ENCODE peak calls at places on chromosome 13, in ten cellular contexts. One of them, this sample, is unnamed.

GRCh38 chr13:27797228-27797624 is 4.9 kb downstream of the GSX1 start:
- DNase-seq in epithelial cell of prostate: no peak
- DNase-seq in HAP-1: no peak
- DNase-seq in SK-N-SH: no peak
- DNase-seq in choroid plexus epithelial cell: peak
- DNase-seq in activated naive CD8-positive, alpha-beta T cell treated with anti-CD3 and anti-CD28 coated beads, Interleukin-2, amount 50 U/mL, for 24 hours: no peak
- DNase-seq in EL: peak
- DNase-seq in HCT116: no peak
- DNase-seq in HEK293T: no peak
- DNase-seq in cardiac fibroblast: peak
- DNase-seq in this sample: no peak

GRCh38 chr13:77872995-77873394 is 45.6 kb downstream of the EDNRB start:
- DNase-seq in epithelial cell of prostate: no peak
- DNase-seq in HAP-1: no peak
- DNase-seq in SK-N-SH: no peak
- DNase-seq in choroid plexus epithelial cell: no peak
- DNase-seq in activated naive CD8-positive, alpha-beta T cell treated with anti-CD3 and anti-CD28 coated beads, Interleukin-2, amount 50 U/mL, for 24 hours: no peak
- DNase-seq in EL: no peak
- DNase-seq in HCT116: no peak
- DNase-seq in HEK293T: no peak
- DNase-seq in cardiac fibroblast: no peak
- DNase-seq in this sample: no peak

GRCh38 chr13:70959376-70959775 is 851.1 kb upstream of the KLHL1 start:
- DNase-seq in epithelial cell of prostate: no peak
- DNase-seq in HAP-1: peak
- DNase-seq in SK-N-SH: no peak
- DNase-seq in choroid plexus epithelial cell: peak
- DNase-seq in activated naive CD8-positive, alpha-beta T cell treated with anti-CD3 and anti-CD28 coated beads, Interleukin-2, amount 50 U/mL, for 24 hours: no peak
- DNase-seq in EL: no peak
- DNase-seq in HCT116: no peak
- DNase-seq in HEK293T: no peak
- DNase-seq in cardiac fibroblast: no peak
- DNase-seq in this sample: no peak

GRCh38 chr13:19864339-19865309 is 1.2 kb upstream of the ZMYM5 start:
- DNase-seq in epithelial cell of prostate: no peak
- DNase-seq in HAP-1: no peak
- DNase-seq in SK-N-SH: peak
- DNase-seq in choroid plexus epithelial cell: peak
- DNase-seq in activated naive CD8-positive, alpha-beta T cell treated with anti-CD3 and anti-CD28 coated beads, Interleukin-2, amount 50 U/mL, for 24 hours: peak
- DNase-seq in EL: peak
- DNase-seq in HCT116: no peak
- DNase-seq in HEK293T: peak
- DNase-seq in cardiac fibroblast: peak
- DNase-seq in this sample: peak

GRCh38 chr13:47000166-47000565 is 103.3 kb upstream of the HTR2A start:
- DNase-seq in epithelial cell of prostate: peak
- DNase-seq in HAP-1: no peak
- DNase-seq in SK-N-SH: no peak
- DNase-seq in choroid plexus epithelial cell: no peak
- DNase-seq in activated naive CD8-positive, alpha-beta T cell treated with anti-CD3 and anti-CD28 coated beads, Interleukin-2, amount 50 U/mL, for 24 hours: no peak
- DNase-seq in EL: no peak
- DNase-seq in HCT116: no peak
- DNase-seq in HEK293T: no peak
- DNase-seq in cardiac fibroblast: no peak
- DNase-seq in this sample: no peak

GRCh38 chr13:57632276-57633140 is 964 bp downstream of the PCDH17 start:
- DNase-seq in epithelial cell of prostate: no peak
- DNase-seq in HAP-1: no peak
- DNase-seq in SK-N-SH: peak
- DNase-seq in choroid plexus epithelial cell: no peak
- DNase-seq in activated naive CD8-positive, alpha-beta T cell treated with anti-CD3 and anti-CD28 coated beads, Interleukin-2, amount 50 U/mL, for 24 hours: peak
- DNase-seq in EL: no peak
- DNase-seq in HCT116: no peak
- DNase-seq in HEK293T: no peak
- DNase-seq in cardiac fibroblast: peak
- DNase-seq in this sample: peak

GRCh38 chr13:100976993-100977392 is 302.4 kb upstream of the TMTC4 start:
- DNase-seq in epithelial cell of prostate: no peak
- DNase-seq in HAP-1: no peak
- DNase-seq in SK-N-SH: no peak
- DNase-seq in choroid plexus epithelial cell: peak
- DNase-seq in activated naive CD8-positive, alpha-beta T cell treated with anti-CD3 and anti-CD28 coated beads, Interleukin-2, amount 50 U/mL, for 24 hours: no peak
- DNase-seq in EL: no peak
- DNase-seq in HCT116: no peak
- DNase-seq in HEK293T: no peak
- DNase-seq in cardiac fibroblast: no peak
- DNase-seq in this sample: no peak

GRCh38 chr13:81929988-81930387 is 1589.1 kb upstream of the SPRY2 start:
- DNase-seq in epithelial cell of prostate: no peak
- DNase-seq in HAP-1: peak
- DNase-seq in SK-N-SH: peak
- DNase-seq in choroid plexus epithelial cell: peak
- DNase-seq in activated naive CD8-positive, alpha-beta T cell treated with anti-CD3 and anti-CD28 coated beads, Interleukin-2, amount 50 U/mL, for 24 hours: no peak
- DNase-seq in EL: peak
- DNase-seq in HCT116: no peak
- DNase-seq in HEK293T: peak
- DNase-seq in cardiac fibroblast: peak
- DNase-seq in this sample: peak

GRCh38 chr13:41691276-41691675 is 233.9 kb downstream of the RGCC start:
- DNase-seq in epithelial cell of prostate: no peak
- DNase-seq in HAP-1: no peak
- DNase-seq in SK-N-SH: no peak
- DNase-seq in choroid plexus epithelial cell: peak
- DNase-seq in activated naive CD8-positive, alpha-beta T cell treated with anti-CD3 and anti-CD28 coated beads, Interleukin-2, amount 50 U/mL, for 24 hours: no peak
- DNase-seq in EL: no peak
- DNase-seq in HCT116: no peak
- DNase-seq in HEK293T: no peak
- DNase-seq in cardiac fibroblast: peak
- DNase-seq in this sample: no peak

GRCh38 chr13:84445776-84446175 is 563.5 kb upstream of the SLITRK1 start:
- DNase-seq in epithelial cell of prostate: peak
- DNase-seq in HAP-1: no peak
- DNase-seq in SK-N-SH: no peak
- DNase-seq in choroid plexus epithelial cell: peak
- DNase-seq in activated naive CD8-positive, alpha-beta T cell treated with anti-CD3 and anti-CD28 coated beads, Interleukin-2, amount 50 U/mL, for 24 hours: no peak
- DNase-seq in EL: peak
- DNase-seq in HCT116: no peak
- DNase-seq in HEK293T: no peak
- DNase-seq in cardiac fibroblast: no peak
- DNase-seq in this sample: peak

GRCh38 chr13:49679244-49679643 is 12.0 kb downstream of the EBPL start:
- DNase-seq in epithelial cell of prostate: no peak
- DNase-seq in HAP-1: no peak
- DNase-seq in SK-N-SH: no peak
- DNase-seq in choroid plexus epithelial cell: peak
- DNase-seq in activated naive CD8-positive, alpha-beta T cell treated with anti-CD3 and anti-CD28 coated beads, Interleukin-2, amount 50 U/mL, for 24 hours: no peak
- DNase-seq in EL: no peak
- DNase-seq in HCT116: no peak
- DNase-seq in HEK293T: no peak
- DNase-seq in cardiac fibroblast: peak
- DNase-seq in this sample: no peak

GRCh38 chr13:23506821-23507210 is 63.4 kb upstream of the TNFRSF19 start:
- DNase-seq in epithelial cell of prostate: no peak
- DNase-seq in HAP-1: no peak
- DNase-seq in SK-N-SH: peak
- DNase-seq in choroid plexus epithelial cell: peak
- DNase-seq in activated naive CD8-positive, alpha-beta T cell treated with anti-CD3 and anti-CD28 coated beads, Interleukin-2, amount 50 U/mL, for 24 hours: no peak
- DNase-seq in EL: peak
- DNase-seq in HCT116: no peak
- DNase-seq in HEK293T: no peak
- DNase-seq in cardiac fibroblast: peak
- DNase-seq in this sample: no peak

GRCh38 chr13:32824671-32825070 is 191.6 kb upstream of the KL start:
- DNase-seq in epithelial cell of prostate: peak
- DNase-seq in HAP-1: no peak
- DNase-seq in SK-N-SH: no peak
- DNase-seq in choroid plexus epithelial cell: peak
- DNase-seq in activated naive CD8-positive, alpha-beta T cell treated with anti-CD3 and anti-CD28 coated beads, Interleukin-2, amount 50 U/mL, for 24 hours: no peak
- DNase-seq in EL: peak
- DNase-seq in HCT116: peak
- DNase-seq in HEK293T: no peak
- DNase-seq in cardiac fibroblast: peak
- DNase-seq in this sample: peak

GRCh38 chr13:43245374-43245964 is 222.1 kb downstream of the DNAJC15 start:
- DNase-seq in epithelial cell of prostate: no peak
- DNase-seq in HAP-1: no peak
- DNase-seq in SK-N-SH: no peak
- DNase-seq in choroid plexus epithelial cell: peak
- DNase-seq in activated naive CD8-positive, alpha-beta T cell treated with anti-CD3 and anti-CD28 coated beads, Interleukin-2, amount 50 U/mL, for 24 hours: no peak
- DNase-seq in EL: peak
- DNase-seq in HCT116: no peak
- DNase-seq in HEK293T: no peak
- DNase-seq in cardiac fibroblast: peak
- DNase-seq in this sample: peak

GRCh38 chr13:46087481-46087880 is 17.4 kb downstream of the CPB2 start:
- DNase-seq in epithelial cell of prostate: no peak
- DNase-seq in HAP-1: no peak
- DNase-seq in SK-N-SH: no peak
- DNase-seq in choroid plexus epithelial cell: no peak
- DNase-seq in activated naive CD8-positive, alpha-beta T cell treated with anti-CD3 and anti-CD28 coated beads, Interleukin-2, amount 50 U/mL, for 24 hours: no peak
- DNase-seq in EL: no peak
- DNase-seq in HCT116: no peak
- DNase-seq in HEK293T: no peak
- DNase-seq in cardiac fibroblast: no peak
- DNase-seq in this sample: no peak

GRCh38 chr13:50513528-50513863 is 330.0 kb downstream of the DLEU7 start:
- DNase-seq in epithelial cell of prostate: no peak
- DNase-seq in HAP-1: no peak
- DNase-seq in SK-N-SH: no peak
- DNase-seq in choroid plexus epithelial cell: no peak
- DNase-seq in activated naive CD8-positive, alpha-beta T cell treated with anti-CD3 and anti-CD28 coated beads, Interleukin-2, amount 50 U/mL, for 24 hours: no peak
- DNase-seq in EL: no peak
- DNase-seq in HCT116: no peak
- DNase-seq in HEK293T: no peak
- DNase-seq in cardiac fibroblast: no peak
- DNase-seq in this sample: no peak

GRCh38 chr13:73039201-73040108 is 19.4 kb upstream of the KLF5 start:
- DNase-seq in epithelial cell of prostate: no peak
- DNase-seq in HAP-1: no peak
- DNase-seq in SK-N-SH: no peak
- DNase-seq in choroid plexus epithelial cell: no peak
- DNase-seq in activated naive CD8-positive, alpha-beta T cell treated with anti-CD3 and anti-CD28 coated beads, Interleukin-2, amount 50 U/mL, for 24 hours: no peak
- DNase-seq in EL: no peak
- DNase-seq in HCT116: no peak
- DNase-seq in HEK293T: no peak
- DNase-seq in cardiac fibroblast: no peak
- DNase-seq in this sample: no peak

GRCh38 chr13:90717451-90717936 is 630.0 kb upstream of the MIR17HG start:
- DNase-seq in epithelial cell of prostate: peak
- DNase-seq in HAP-1: no peak
- DNase-seq in SK-N-SH: no peak
- DNase-seq in choroid plexus epithelial cell: peak
- DNase-seq in activated naive CD8-positive, alpha-beta T cell treated with anti-CD3 and anti-CD28 coated beads, Interleukin-2, amount 50 U/mL, for 24 hours: no peak
- DNase-seq in EL: peak
- DNase-seq in HCT116: peak
- DNase-seq in HEK293T: no peak
- DNase-seq in cardiac fibroblast: peak
- DNase-seq in this sample: peak

GRCh38 chr13:22278336-22278929 is 607.6 kb downstream of the FGF9 start:
- DNase-seq in epithelial cell of prostate: no peak
- DNase-seq in HAP-1: no peak
- DNase-seq in SK-N-SH: peak
- DNase-seq in choroid plexus epithelial cell: peak
- DNase-seq in activated naive CD8-positive, alpha-beta T cell treated with anti-CD3 and anti-CD28 coated beads, Interleukin-2, amount 50 U/mL, for 24 hours: peak
- DNase-seq in EL: no peak
- DNase-seq in HCT116: peak
- DNase-seq in HEK293T: no peak
- DNase-seq in cardiac fibroblast: peak
- DNase-seq in this sample: peak

GRCh38 chr13:47837104-47837880 is 163.8 kb downstream of the SUCLA2 start:
- DNase-seq in epithelial cell of prostate: no peak
- DNase-seq in HAP-1: no peak
- DNase-seq in SK-N-SH: no peak
- DNase-seq in choroid plexus epithelial cell: no peak
- DNase-seq in activated naive CD8-positive, alpha-beta T cell treated with anti-CD3 and anti-CD28 coated beads, Interleukin-2, amount 50 U/mL, for 24 hours: no peak
- DNase-seq in EL: no peak
- DNase-seq in HCT116: no peak
- DNase-seq in HEK293T: no peak
- DNase-seq in cardiac fibroblast: no peak
- DNase-seq in this sample: no peak

GRCh38 chr13:54486421-54487166 is 1458.0 kb downstream of the OLFM4 start:
- DNase-seq in epithelial cell of prostate: no peak
- DNase-seq in HAP-1: no peak
- DNase-seq in SK-N-SH: no peak
- DNase-seq in choroid plexus epithelial cell: no peak
- DNase-seq in activated naive CD8-positive, alpha-beta T cell treated with anti-CD3 and anti-CD28 coated beads, Interleukin-2, amount 50 U/mL, for 24 hours: no peak
- DNase-seq in EL: no peak
- DNase-seq in HCT116: no peak
- DNase-seq in HEK293T: no peak
- DNase-seq in cardiac fibroblast: no peak
- DNase-seq in this sample: no peak

GRCh38 chr13:109715902-109716301 is 70.5 kb downstream of the IRS2 start:
- DNase-seq in epithelial cell of prostate: no peak
- DNase-seq in HAP-1: no peak
- DNase-seq in SK-N-SH: no peak
- DNase-seq in choroid plexus epithelial cell: peak
- DNase-seq in activated naive CD8-positive, alpha-beta T cell treated with anti-CD3 and anti-CD28 coated beads, Interleukin-2, amount 50 U/mL, for 24 hours: no peak
- DNase-seq in EL: peak
- DNase-seq in HCT116: no peak
- DNase-seq in HEK293T: no peak
- DNase-seq in cardiac fibroblast: peak
- DNase-seq in this sample: peak

GRCh38 chr13:77345150-77345780 is 18.4 kb upstream of the MYCBP2 start:
- DNase-seq in epithelial cell of prostate: no peak
- DNase-seq in HAP-1: no peak
- DNase-seq in SK-N-SH: no peak
- DNase-seq in choroid plexus epithelial cell: no peak
- DNase-seq in activated naive CD8-positive, alpha-beta T cell treated with anti-CD3 and anti-CD28 coated beads, Interleukin-2, amount 50 U/mL, for 24 hours: no peak
- DNase-seq in EL: no peak
- DNase-seq in HCT116: no peak
- DNase-seq in HEK293T: no peak
- DNase-seq in cardiac fibroblast: no peak
- DNase-seq in this sample: no peak

GRCh38 chr13:77868717-77869116 is 49.9 kb downstream of the EDNRB start:
- DNase-seq in epithelial cell of prostate: no peak
- DNase-seq in HAP-1: no peak
- DNase-seq in SK-N-SH: no peak
- DNase-seq in choroid plexus epithelial cell: peak
- DNase-seq in activated naive CD8-positive, alpha-beta T cell treated with anti-CD3 and anti-CD28 coated beads, Interleukin-2, amount 50 U/mL, for 24 hours: no peak
- DNase-seq in EL: no peak
- DNase-seq in HCT116: no peak
- DNase-seq in HEK293T: no peak
- DNase-seq in cardiac fibroblast: no peak
- DNase-seq in this sample: peak

GRCh38 chr13:47134939-47135489 is 238.2 kb upstream of the HTR2A start:
- DNase-seq in epithelial cell of prostate: no peak
- DNase-seq in HAP-1: no peak
- DNase-seq in SK-N-SH: no peak
- DNase-seq in choroid plexus epithelial cell: no peak
- DNase-seq in activated naive CD8-positive, alpha-beta T cell treated with anti-CD3 and anti-CD28 coated beads, Interleukin-2, amount 50 U/mL, for 24 hours: no peak
- DNase-seq in EL: no peak
- DNase-seq in HCT116: no peak
- DNase-seq in HEK293T: no peak
- DNase-seq in cardiac fibroblast: no peak
- DNase-seq in this sample: no peak

GRCh38 chr13:42174344-42175162 is 97.4 kb upstream of the AKAP11 start:
- DNase-seq in epithelial cell of prostate: no peak
- DNase-seq in HAP-1: no peak
- DNase-seq in SK-N-SH: no peak
- DNase-seq in choroid plexus epithelial cell: peak
- DNase-seq in activated naive CD8-positive, alpha-beta T cell treated with anti-CD3 and anti-CD28 coated beads, Interleukin-2, amount 50 U/mL, for 24 hours: no peak
- DNase-seq in EL: peak
- DNase-seq in HCT116: no peak
- DNase-seq in HEK293T: no peak
- DNase-seq in cardiac fibroblast: no peak
- DNase-seq in this sample: no peak

GRCh38 chr13:40060318-40061007 is 405.0 kb downstream of the COG6 start:
- DNase-seq in epithelial cell of prostate: peak
- DNase-seq in HAP-1: no peak
- DNase-seq in SK-N-SH: no peak
- DNase-seq in choroid plexus epithelial cell: peak
- DNase-seq in activated naive CD8-positive, alpha-beta T cell treated with anti-CD3 and anti-CD28 coated beads, Interleukin-2, amount 50 U/mL, for 24 hours: peak
- DNase-seq in EL: peak
- DNase-seq in HCT116: no peak
- DNase-seq in HEK293T: no peak
- DNase-seq in cardiac fibroblast: peak
- DNase-seq in this sample: peak

GRCh38 chr13:45180713-45181601 is 19.9 kb downstream of the KCTD4 start:
- DNase-seq in epithelial cell of prostate: no peak
- DNase-seq in HAP-1: no peak
- DNase-seq in SK-N-SH: no peak
- DNase-seq in choroid plexus epithelial cell: no peak
- DNase-seq in activated naive CD8-positive, alpha-beta T cell treated with anti-CD3 and anti-CD28 coated beads, Interleukin-2, amount 50 U/mL, for 24 hours: no peak
- DNase-seq in EL: no peak
- DNase-seq in HCT116: no peak
- DNase-seq in HEK293T: no peak
- DNase-seq in cardiac fibroblast: no peak
- DNase-seq in this sample: peak